ENCODE peak calls at places on chromosomes 2 and 18, in eight cellular contexts. One of them, this sample, is unnamed.

GRCh38 chr2:22290293-22290692 is 1094.7 kb upstream of the KLHL29 start:
- DNase-seq in Caki2: no peak
- DNase-seq in fibroblast of mammary gland: no peak
- DNase-seq in activated CD4-positive, CD25-positive, alpha-beta regulatory T cell treated with anti-CD3 and anti-CD28 coated beads, Interleukin-2, amount 50 U/mL, for 72 hours: no peak
- DNase-seq in NCI-H1092: no peak
- DNase-seq in HT-29: no peak
- DNase-seq in globus pallidus: no peak
- DNase-seq in cardiac muscle cell: no peak
- DNase-seq in this sample: no peak

GRCh38 chr18:48260237-48260636 is 148.9 kb downstream of the ZBTB7C start:
- DNase-seq in Caki2: no peak
- DNase-seq in fibroblast of mammary gland: no peak
- DNase-seq in activated CD4-positive, CD25-positive, alpha-beta regulatory T cell treated with anti-CD3 and anti-CD28 coated beads, Interleukin-2, amount 50 U/mL, for 72 hours: no peak
- DNase-seq in NCI-H1092: no peak
- DNase-seq in HT-29: no peak
- DNase-seq in globus pallidus: no peak
- DNase-seq in cardiac muscle cell: no peak
- DNase-seq in this sample: no peak

GRCh38 chr2:218290316-218291261 is 1.7 kb downstream of the TMBIM1 start:
- DNase-seq in Caki2: no peak
- DNase-seq in fibroblast of mammary gland: no peak
- DNase-seq in activated CD4-positive, CD25-positive, alpha-beta regulatory T cell treated with anti-CD3 and anti-CD28 coated beads, Interleukin-2, amount 50 U/mL, for 72 hours: no peak
- DNase-seq in NCI-H1092: no peak
- DNase-seq in HT-29: peak
- DNase-seq in globus pallidus: no peak
- DNase-seq in cardiac muscle cell: no peak
- DNase-seq in this sample: peak

GRCh38 chr2:69384618-69385081 is 2.4 kb downstream of the GFPT1 start:
- DNase-seq in Caki2: peak
- DNase-seq in fibroblast of mammary gland: peak
- DNase-seq in activated CD4-positive, CD25-positive, alpha-beta regulatory T cell treated with anti-CD3 and anti-CD28 coated beads, Interleukin-2, amount 50 U/mL, for 72 hours: no peak
- DNase-seq in NCI-H1092: no peak
- DNase-seq in HT-29: no peak
- DNase-seq in globus pallidus: no peak
- DNase-seq in cardiac muscle cell: no peak
- DNase-seq in this sample: no peak

GRCh38 chr2:48448274-48449061 is 81.5 kb upstream of the STON1 start:
- DNase-seq in Caki2: no peak
- DNase-seq in fibroblast of mammary gland: peak
- DNase-seq in activated CD4-positive, CD25-positive, alpha-beta regulatory T cell treated with anti-CD3 and anti-CD28 coated beads, Interleukin-2, amount 50 U/mL, for 72 hours: no peak
- DNase-seq in NCI-H1092: no peak
- DNase-seq in HT-29: no peak
- DNase-seq in globus pallidus: no peak
- DNase-seq in cardiac muscle cell: no peak
- DNase-seq in this sample: no peak

GRCh38 chr18:35502062-35502461 is 4.3 kb upstream of the INO80C start:
- DNase-seq in Caki2: no peak
- DNase-seq in fibroblast of mammary gland: no peak
- DNase-seq in activated CD4-positive, CD25-positive, alpha-beta regulatory T cell treated with anti-CD3 and anti-CD28 coated beads, Interleukin-2, amount 50 U/mL, for 72 hours: no peak
- DNase-seq in NCI-H1092: no peak
- DNase-seq in HT-29: no peak
- DNase-seq in globus pallidus: no peak
- DNase-seq in cardiac muscle cell: no peak
- DNase-seq in this sample: no peak

GRCh38 chr18:78984941-78985784 is 5.5 kb downstream of the SALL3 start:
- DNase-seq in Caki2: no peak
- DNase-seq in fibroblast of mammary gland: peak
- DNase-seq in activated CD4-positive, CD25-positive, alpha-beta regulatory T cell treated with anti-CD3 and anti-CD28 coated beads, Interleukin-2, amount 50 U/mL, for 72 hours: no peak
- DNase-seq in NCI-H1092: peak
- DNase-seq in HT-29: peak
- DNase-seq in globus pallidus: peak
- DNase-seq in cardiac muscle cell: peak
- DNase-seq in this sample: no peak

GRCh38 chr18:896315-896714 is 8.4 kb upstream of the ADCYAP1 start:
- DNase-seq in Caki2: no peak
- DNase-seq in fibroblast of mammary gland: no peak
- DNase-seq in activated CD4-positive, CD25-positive, alpha-beta regulatory T cell treated with anti-CD3 and anti-CD28 coated beads, Interleukin-2, amount 50 U/mL, for 72 hours: no peak
- DNase-seq in NCI-H1092: no peak
- DNase-seq in HT-29: no peak
- DNase-seq in globus pallidus: no peak
- DNase-seq in cardiac muscle cell: no peak
- DNase-seq in this sample: no peak

GRCh38 chr2:112985090-112985489 is 7.3 kb downstream of the IL36G start:
- DNase-seq in Caki2: no peak
- DNase-seq in fibroblast of mammary gland: no peak
- DNase-seq in activated CD4-positive, CD25-positive, alpha-beta regulatory T cell treated with anti-CD3 and anti-CD28 coated beads, Interleukin-2, amount 50 U/mL, for 72 hours: no peak
- DNase-seq in NCI-H1092: no peak
- DNase-seq in HT-29: no peak
- DNase-seq in globus pallidus: no peak
- DNase-seq in cardiac muscle cell: no peak
- DNase-seq in this sample: no peak

GRCh38 chr2:96870631-96871255 is 863 bp upstream of the SEMA4C start:
- DNase-seq in Caki2: no peak
- DNase-seq in fibroblast of mammary gland: no peak
- DNase-seq in activated CD4-positive, CD25-positive, alpha-beta regulatory T cell treated with anti-CD3 and anti-CD28 coated beads, Interleukin-2, amount 50 U/mL, for 72 hours: no peak
- DNase-seq in NCI-H1092: no peak
- DNase-seq in HT-29: peak
- DNase-seq in globus pallidus: peak
- DNase-seq in cardiac muscle cell: peak
- DNase-seq in this sample: peak

GRCh38 chr2:120844098-120844738 is 108.5 kb downstream of the GLI2 start:
- DNase-seq in Caki2: no peak
- DNase-seq in fibroblast of mammary gland: no peak
- DNase-seq in activated CD4-positive, CD25-positive, alpha-beta regulatory T cell treated with anti-CD3 and anti-CD28 coated beads, Interleukin-2, amount 50 U/mL, for 72 hours: no peak
- DNase-seq in NCI-H1092: no peak
- DNase-seq in HT-29: no peak
- DNase-seq in globus pallidus: no peak
- DNase-seq in cardiac muscle cell: no peak
- DNase-seq in this sample: no peak

GRCh38 chr2:236776695-236777251 is 207.1 kb downstream of the ACKR3 start:
- DNase-seq in Caki2: peak
- DNase-seq in fibroblast of mammary gland: peak
- DNase-seq in activated CD4-positive, CD25-positive, alpha-beta regulatory T cell treated with anti-CD3 and anti-CD28 coated beads, Interleukin-2, amount 50 U/mL, for 72 hours: no peak
- DNase-seq in NCI-H1092: peak
- DNase-seq in HT-29: no peak
- DNase-seq in globus pallidus: no peak
- DNase-seq in cardiac muscle cell: no peak
- DNase-seq in this sample: no peak